ENCODE peak calls at places on chromosomes 5 and 9, in eight cellular contexts. One of them, this sample, is unnamed.

GRCh38 chr9:21030389-21031035 is 928 bp downstream of the HACD4 start:
- DNase-seq in fibroblast of mammary gland: peak
- DNase-seq in tibial nerve: no peak
- DNase-seq in effector memory CD4-positive, alpha-beta T cell: no peak
- DNase-seq in body of pancreas: no peak
- DNase-seq in choroid plexus epithelial cell: peak
- DNase-seq in T47D: peak
- DNase-seq in activated CD4-positive, alpha-beta T cell treated with anti-CD3 and anti-CD28 coated beads for 24 hours: no peak
- DNase-seq in this sample: peak

GRCh38 chr9:109320338-109320733 is 523 bp downstream of the EPB41L4B start:
- DNase-seq in activated CD4-positive, alpha-beta T cell treated with anti-CD3 and anti-CD28 coated beads for 24 hours: no peak
- DNase-seq in effector memory CD4-positive, alpha-beta T cell: no peak
- DNase-seq in body of pancreas: peak
- DNase-seq in tibial nerve: no peak
- DNase-seq in choroid plexus epithelial cell: no peak
- DNase-seq in T47D: no peak
- DNase-seq in fibroblast of mammary gland: no peak
- DNase-seq in this sample: no peak

GRCh38 chr5:139749242-139749641 is 46.4 kb upstream of the PSD2 start:
- DNase-seq in body of pancreas: no peak
- DNase-seq in fibroblast of mammary gland: no peak
- DNase-seq in activated CD4-positive, alpha-beta T cell treated with anti-CD3 and anti-CD28 coated beads for 24 hours: no peak
- DNase-seq in tibial nerve: no peak
- DNase-seq in effector memory CD4-positive, alpha-beta T cell: no peak
- DNase-seq in T47D: no peak
- DNase-seq in choroid plexus epithelial cell: peak
- DNase-seq in this sample: no peak

GRCh38 chr9:89647366-89648128 is 42.7 kb downstream of the GADD45G start:
- DNase-seq in T47D: no peak
- DNase-seq in fibroblast of mammary gland: no peak
- DNase-seq in effector memory CD4-positive, alpha-beta T cell: no peak
- DNase-seq in choroid plexus epithelial cell: no peak
- DNase-seq in tibial nerve: no peak
- DNase-seq in activated CD4-positive, alpha-beta T cell treated with anti-CD3 and anti-CD28 coated beads for 24 hours: no peak
- DNase-seq in body of pancreas: no peak
- DNase-seq in this sample: no peak

GRCh38 chr9:104009853-104010252 is 84.3 kb upstream of the SMC2 start:
- DNase-seq in activated CD4-positive, alpha-beta T cell treated with anti-CD3 and anti-CD28 coated beads for 24 hours: no peak
- DNase-seq in choroid plexus epithelial cell: peak
- DNase-seq in effector memory CD4-positive, alpha-beta T cell: no peak
- DNase-seq in fibroblast of mammary gland: peak
- DNase-seq in tibial nerve: no peak
- DNase-seq in T47D: no peak
- DNase-seq in body of pancreas: no peak
- DNase-seq in this sample: no peak

GRCh38 chr5:142486581-142486980 is 161.8 kb upstream of the SPRY4 start:
- DNase-seq in tibial nerve: no peak
- DNase-seq in fibroblast of mammary gland: peak
- DNase-seq in activated CD4-positive, alpha-beta T cell treated with anti-CD3 and anti-CD28 coated beads for 24 hours: no peak
- DNase-seq in T47D: no peak
- DNase-seq in body of pancreas: no peak
- DNase-seq in choroid plexus epithelial cell: peak
- DNase-seq in effector memory CD4-positive, alpha-beta T cell: no peak
- DNase-seq in this sample: no peak

GRCh38 chr9:134661791-134662142 is 20.2 kb downstream of the COL5A1 start:
- DNase-seq in effector memory CD4-positive, alpha-beta T cell: no peak
- DNase-seq in T47D: no peak
- DNase-seq in activated CD4-positive, alpha-beta T cell treated with anti-CD3 and anti-CD28 coated beads for 24 hours: no peak
- DNase-seq in choroid plexus epithelial cell: no peak
- DNase-seq in tibial nerve: no peak
- DNase-seq in body of pancreas: no peak
- DNase-seq in fibroblast of mammary gland: peak
- DNase-seq in this sample: no peak

GRCh38 chr5:56725709-56726108 is 89.6 kb upstream of the MAP3K1 start:
- DNase-seq in effector memory CD4-positive, alpha-beta T cell: no peak
- DNase-seq in tibial nerve: no peak
- DNase-seq in body of pancreas: no peak
- DNase-seq in choroid plexus epithelial cell: peak
- DNase-seq in fibroblast of mammary gland: no peak
- DNase-seq in activated CD4-positive, alpha-beta T cell treated with anti-CD3 and anti-CD28 coated beads for 24 hours: no peak
- DNase-seq in T47D: no peak
- DNase-seq in this sample: no peak

GRCh38 chr5:144196612-144197011 is 25.9 kb downstream of the KCTD16 start:
- DNase-seq in fibroblast of mammary gland: no peak
- DNase-seq in effector memory CD4-positive, alpha-beta T cell: no peak
- DNase-seq in activated CD4-positive, alpha-beta T cell treated with anti-CD3 and anti-CD28 coated beads for 24 hours: no peak
- DNase-seq in tibial nerve: no peak
- DNase-seq in choroid plexus epithelial cell: no peak
- DNase-seq in T47D: no peak
- DNase-seq in body of pancreas: no peak
- DNase-seq in this sample: no peak

GRCh38 chr9:12935714-12936113 is 160.9 kb downstream of the LURAP1L start:
- DNase-seq in activated CD4-positive, alpha-beta T cell treated with anti-CD3 and anti-CD28 coated beads for 24 hours: no peak
- DNase-seq in body of pancreas: no peak
- DNase-seq in choroid plexus epithelial cell: peak
- DNase-seq in T47D: no peak
- DNase-seq in effector memory CD4-positive, alpha-beta T cell: no peak
- DNase-seq in fibroblast of mammary gland: peak
- DNase-seq in tibial nerve: no peak
- DNase-seq in this sample: peak

GRCh38 chr9:130894546-130894945 is 2.1 kb downstream of the QRFP start:
- DNase-seq in body of pancreas: no peak
- DNase-seq in activated CD4-positive, alpha-beta T cell treated with anti-CD3 and anti-CD28 coated beads for 24 hours: no peak
- DNase-seq in effector memory CD4-positive, alpha-beta T cell: no peak
- DNase-seq in choroid plexus epithelial cell: no peak
- DNase-seq in fibroblast of mammary gland: peak
- DNase-seq in T47D: no peak
- DNase-seq in tibial nerve: no peak
- DNase-seq in this sample: no peak

GRCh38 chr5:57989378-57989777 is 470.5 kb downstream of the PLK2 start:
- DNase-seq in choroid plexus epithelial cell: peak
- DNase-seq in fibroblast of mammary gland: peak
- DNase-seq in body of pancreas: no peak
- DNase-seq in T47D: no peak
- DNase-seq in effector memory CD4-positive, alpha-beta T cell: no peak
- DNase-seq in activated CD4-positive, alpha-beta T cell treated with anti-CD3 and anti-CD28 coated beads for 24 hours: no peak
- DNase-seq in tibial nerve: no peak
- DNase-seq in this sample: peak

GRCh38 chr5:56698463-56699381 is 116.6 kb upstream of the MAP3K1 start:
- DNase-seq in activated CD4-positive, alpha-beta T cell treated with anti-CD3 and anti-CD28 coated beads for 24 hours: no peak
- DNase-seq in fibroblast of mammary gland: no peak
- DNase-seq in choroid plexus epithelial cell: peak
- DNase-seq in tibial nerve: no peak
- DNase-seq in body of pancreas: no peak
- DNase-seq in T47D: no peak
- DNase-seq in effector memory CD4-positive, alpha-beta T cell: no peak
- DNase-seq in this sample: no peak

GRCh38 chr9:130779153-130779855 is 55.8 kb upstream of the ABL1 start:
- DNase-seq in activated CD4-positive, alpha-beta T cell treated with anti-CD3 and anti-CD28 coated beads for 24 hours: no peak
- DNase-seq in effector memory CD4-positive, alpha-beta T cell: no peak
- DNase-seq in fibroblast of mammary gland: peak
- DNase-seq in body of pancreas: no peak
- DNase-seq in tibial nerve: no peak
- DNase-seq in T47D: no peak
- DNase-seq in choroid plexus epithelial cell: peak
- DNase-seq in this sample: no peak

GRCh38 chr9:119533509-119533908 is 164.3 kb upstream of the BRINP1 start:
- DNase-seq in tibial nerve: no peak
- DNase-seq in choroid plexus epithelial cell: no peak
- DNase-seq in fibroblast of mammary gland: no peak
- DNase-seq in T47D: no peak
- DNase-seq in activated CD4-positive, alpha-beta T cell treated with anti-CD3 and anti-CD28 coated beads for 24 hours: no peak
- DNase-seq in effector memory CD4-positive, alpha-beta T cell: no peak
- DNase-seq in body of pancreas: no peak
- DNase-seq in this sample: no peak

GRCh38 chr9:136697821-136698526 is 10.7 kb upstream of the AGPAT2 start:
- DNase-seq in T47D: no peak
- DNase-seq in fibroblast of mammary gland: no peak
- DNase-seq in activated CD4-positive, alpha-beta T cell treated with anti-CD3 and anti-CD28 coated beads for 24 hours: no peak
- DNase-seq in tibial nerve: no peak
- DNase-seq in choroid plexus epithelial cell: no peak
- DNase-seq in effector memory CD4-positive, alpha-beta T cell: no peak
- DNase-seq in body of pancreas: peak
- DNase-seq in this sample: no peak

This sample was measured in endothelial cell of umbilical vein.